ENCODE peak calls at places on chromosomes 6 and 20, in seven cellular contexts. K is AG04450, T is GM04504, X is tibial nerve, Q is EL, V is NCI-H510A treated with DMSO at 0.1 percent for 48 hours, G is T-helper 17 cell. Z is an unnamed sample.

GRCh38 chr20:34403908-34404307 is 40.8 kb downstream of the ITCH start:
- DNase-seq in V (no peak), G (no peak), X (no peak), Q (no peak), K (no peak), T (no peak), Z (no peak)

GRCh38 chr6:151443449-151443848 is 8.5 kb downstream of the RMND1 start:
- DNase-seq in G (no peak), T (no peak), X (peak; percentile 11), Q (no peak), V (no peak), K (no peak), Z (no peak)

GRCh38 chr6:9334979-9335378 is 899.6 kb upstream of the SLC35B3 start:
- DNase-seq in K (no peak), X (no peak), V (no peak), Q (peak; percentile 3), T (no peak), G (no peak), Z (no peak)

GRCh38 chr6:91137286-91137685 is 550.4 kb upstream of the MAP3K7 start:
- DNase-seq in T (no peak), G (no peak), Q (no peak), X (no peak), K (no peak), V (no peak), Z (no peak)

GRCh38 chr20:58078741-58079522 is 149.5 kb downstream of the ANKRD60 start:
- DNase-seq in G (no peak), X (no peak), Q (peak; percentile 49), K (no peak), V (no peak), T (peak; percentile 47), Z (no peak)

GRCh38 chr6:38501931-38502330 is 137.8 kb downstream of the BTBD9 start:
- DNase-seq in T (no peak), X (no peak), K (no peak), V (peak; percentile 39), G (no peak), Q (no peak), Z (no peak)

GRCh38 chr6:57224769-57225515 is 2.8 kb upstream of the RAB23 start:
- DNase-seq in T (peak; percentile 38), G (no peak), V (no peak), K (peak; percentile 36), X (no peak), Q (peak; percentile 45), Z (peak; percentile 44)

GRCh38 chr20:45489083-45489531 is 19.6 kb downstream of the WFDC2 start:
- DNase-seq in Q (peak; percentile 43), X (no peak), T (no peak), G (no peak), K (no peak), V (no peak), Z (no peak)

GRCh38 chr6:140581601-140582000 is 1207.2 kb upstream of the CITED2 start:
- DNase-seq in G (no peak), X (no peak), Q (no peak), K (no peak), T (no peak), V (no peak), Z (no peak)

GRCh38 chr6:113631616-113632015 is 225.5 kb upstream of the MARCKS start:
- DNase-seq in V (no peak), T (no peak), X (no peak), K (no peak), G (no peak), Q (no peak), Z (no peak)

GRCh38 chr6:135586844-135587243 is 89.3 kb upstream of the AHI1 start:
- DNase-seq in T (no peak), G (no peak), V (no peak), X (no peak), K (no peak), Q (peak; percentile 16), Z (no peak)

GRCh38 chr20:36848078-36848660 is 27.8 kb upstream of the TLDC2 start:
- DNase-seq in T (peak; percentile 75), Q (peak; percentile 92), G (no peak), K (peak; percentile 83), V (no peak), X (peak; percentile 53), Z (peak; percentile 88)

GRCh38 chr6:5871296-5871695 is 135.4 kb downstream of the NRN1 start:
- DNase-seq in T (no peak), Q (no peak), V (no peak), X (no peak), G (no peak), K (no peak), Z (no peak)

GRCh38 chr6:11848852-11849731 is 70.5 kb upstream of the ADTRP start:
- DNase-seq in V (no peak), T (no peak), K (no peak), Q (peak; percentile 50), G (no peak), X (no peak), Z (no peak)

GRCh38 chr20:17556842-17557674 is 12.8 kb upstream of the DSTN start:
- DNase-seq in X (peak; percentile 38), G (no peak), Q (peak; percentile 57), T (no peak), K (no peak), V (peak; percentile 91), Z (no peak)

GRCh38 chr6:41731561-41732086 is 3.8 kb downstream of the TFEB start:
- DNase-seq in V (no peak), X (no peak), G (no peak), K (no peak), Q (no peak), T (no peak), Z (no peak)

GRCh38 chr6:845581-845980 is 152.6 kb upstream of the EXOC2 start:
- DNase-seq in G (no peak), K (no peak), Q (no peak), T (no peak), V (no peak), X (no peak), Z (no peak)

GRCh38 chr20:1805161-1805581 is 90.0 kb upstream of the SIRPA start:
- DNase-seq in V (no peak), K (no peak), T (no peak), X (no peak), Q (no peak), G (no peak), Z (no peak)

GRCh38 chr6:431504-431903 is 40.0 kb downstream of the IRF4 start:
- DNase-seq in Q (no peak), V (no peak), T (no peak), X (no peak), K (no peak), G (no peak), Z (no peak)

GRCh38 chr6:163123098-163123497 is 291.4 kb upstream of the QKI start:
- DNase-seq in G (no peak), Q (no peak), X (no peak), K (no peak), T (no peak), V (peak; percentile 10), Z (no peak)

GRCh38 chr6:12962995-12963394 is 246.4 kb downstream of the PHACTR1 start:
- DNase-seq in Q (peak; percentile 69), K (no peak), V (no peak), G (no peak), X (no peak), T (no peak), Z (no peak)